ENCODE peak calls at places on chromosomes 12 and 14, in nine cellular contexts. J is ascending aorta; T is WTC11; G is substantia nigra; M is activated naive CD8-positive, alpha-beta T cell treated with anti-CD3 and anti-CD28 coated beads for 36 hours; D is endothelial cell; L is stimulated activated CD8-positive, alpha-beta memory T cell treated with anti-CD3 and anti-CD28 coated beads, Interleukin-15, amount 100 ng/mL, for 1 hour; Y is mesenchymal stem cell; I is cardiac fibroblast. A is an unnamed sample.

GRCh38 chr12:117282490-117282889 is 78.9 kb downstream of the NOS1 start:
- DNase-seq in M (no peak), J (no peak), L (no peak), I (no peak), D (no peak), T (no peak), Y (no peak), G (no peak), A (no peak)

GRCh38 chr12:130043685-130044421 is 118.4 kb upstream of the FZD10 start:
- DNase-seq in G (no peak), M (no peak), J (no peak), Y (no peak), L (no peak), D (no peak), T (no peak), I (no peak), A (no peak)

GRCh38 chr12:88993655-88994054 is 358.6 kb downstream of the DUSP6 start:
- DNase-seq in L (no peak), M (no peak), J (no peak), G (no peak), I (peak; percentile 85), T (no peak), Y (peak; percentile 68), D (no peak), A (no peak)

GRCh38 chr14:31829256-31829923 is 247.7 kb upstream of the ARHGAP5 start:
- DNase-seq in I (peak; percentile 92), Y (peak; percentile 79), J (no peak), T (no peak), L (no peak), M (no peak), D (no peak), G (no peak), A (no peak)

GRCh38 chr12:108238474-108238873 is 100.6 kb downstream of the CMKLR1 start:
- DNase-seq in T (no peak), G (no peak), Y (no peak), M (no peak), D (no peak), J (no peak), L (no peak), I (no peak), A (no peak)

GRCh38 chr14:93717222-93717967 is 70.9 kb downstream of the PRIMA1 start:
- DNase-seq in I (no peak), M (no peak), L (no peak), Y (no peak), T (no peak), G (no peak), J (no peak), D (no peak), A (peak; percentile 29)

GRCh38 chr12:82527165-82527780 is 159.4 kb upstream of the TMTC2 start:
- DNase-seq in J (no peak), D (no peak), Y (peak; percentile 51), M (peak; percentile 14), G (peak; percentile 53), T (peak; percentile 16), L (no peak), I (peak; percentile 70), A (no peak)

GRCh38 chr12:69151254-69151751 is 88.1 kb upstream of the CPSF6 start:
- DNase-seq in D (no peak), T (no peak), J (no peak), G (no peak), M (no peak), Y (peak; percentile 92), L (no peak), I (peak; percentile 15), A (no peak)

GRCh38 chr14:38808734-38809455 is 294.1 kb downstream of the SEC23A start:
- DNase-seq in M (no peak), D (no peak), J (no peak), L (no peak), I (no peak), T (peak; percentile 33), G (no peak), Y (no peak), A (peak; percentile 47)

GRCh38 chr12:88566430-88566829 is 13.8 kb downstream of the KITLG start:
- DNase-seq in T (no peak), J (no peak), G (no peak), L (no peak), D (no peak), I (no peak), M (no peak), Y (no peak), A (no peak)

GRCh38 chr12:88624911-88625310 is 44.6 kb upstream of the KITLG start:
- DNase-seq in J (no peak), G (no peak), D (no peak), Y (peak; percentile 22), T (no peak), I (peak; percentile 78), L (no peak), M (no peak), A (no peak)

GRCh38 chr14:68285421-68286179 is 466.0 kb downstream of the RAD51B start:
- DNase-seq in J (no peak), T (no peak), D (no peak), Y (no peak), G (no peak), M (peak; percentile 80), L (no peak), I (no peak), A (no peak)

GRCh38 chr14:95953111-95953724 is 76.6 kb downstream of the TUNAR start:
- DNase-seq in M (no peak), I (peak; percentile 5), L (no peak), G (no peak), J (no peak), D (peak; percentile 22), Y (no peak), T (peak; percentile 18), A (peak; percentile 53)

GRCh38 chr14:96098309-96098998 is 59.3 kb downstream of the C14orf132 start:
- DNase-seq in Y (peak; percentile 76), D (peak; percentile 70), J (no peak), T (peak; percentile 79), I (peak; percentile 71), G (peak; percentile 46), L (no peak), M (peak; percentile 14), A (peak; percentile 72)

GRCh38 chr12:104152691-104153241 is 14.8 kb upstream of the NFYB start:
- DNase-seq in L (no peak), G (no peak), Y (no peak), M (no peak), D (no peak), I (no peak), T (no peak), J (no peak), A (no peak)

GRCh38 chr12:29088611-29089219 is 60.4 kb upstream of the FAR2 start:
- DNase-seq in L (no peak), J (no peak), T (no peak), G (no peak), M (no peak), Y (peak; percentile 39), I (peak; percentile 54), D (no peak), A (no peak)

GRCh38 chr12:4082809-4083447 is 190.6 kb upstream of the CCND2 start:
- DNase-seq in M (no peak), T (no peak), G (no peak), Y (no peak), D (no peak), L (no peak), J (no peak), I (no peak), A (no peak)

GRCh38 chr14:101820283-101820798 is 58.8 kb downstream of the PPP2R5C start:
- DNase-seq in Y (no peak), M (peak; percentile 54), G (no peak), L (no peak), T (no peak), D (no peak), J (no peak), I (no peak), A (no peak)

GRCh38 chr14:22384974-22385526 is 204.0 kb downstream of the DAD1 start:
- DNase-seq in G (no peak), I (no peak), L (no peak), Y (no peak), T (no peak), M (no peak), D (no peak), J (no peak), A (no peak)